ENCODE peak calls at places on chromosomes 12 and 14, in five cellular contexts. A is RCC 7860, B is psoas muscle, I is LoVo, C is NCI-H1436. K is an unnamed sample.

GRCh38 chr14:88252536-88252935 is 70.5 kb downstream of the KCNK10 start:
- DNase-seq in A (no peak), I (no peak), C (no peak), B (no peak), K (no peak)

GRCh38 chr14:74302160-74302628 is 540 bp downstream of the ABCD4 start:
- DNase-seq in B (no peak), I (peak; percentile 61), A (peak; percentile 13), C (peak; percentile 20), K (peak; percentile 70)

GRCh38 chr14:55927059-55927458 is 191.2 kb upstream of the PELI2 start:
- DNase-seq in I (no peak), B (no peak), A (no peak), C (no peak), K (no peak)

GRCh38 chr14:89681086-89682018 is 264.3 kb upstream of the FOXN3 start:
- DNase-seq in C (no peak), I (no peak), A (no peak), B (no peak), K (no peak)

GRCh38 chr14:61535032-61535431 is 160.3 kb upstream of the HIF1A start:
- DNase-seq in I (no peak), C (no peak), B (no peak), A (no peak), K (peak; percentile 47)

GRCh38 chr14:102464846-102465341 is 44.7 kb downstream of the ANKRD9 start:
- DNase-seq in A (no peak), B (no peak), C (no peak), I (no peak), K (no peak)

GRCh38 chr12:94561943-94562411 is 88.4 kb downstream of the TMCC3 start:
- DNase-seq in B (peak; percentile 83), I (no peak), C (no peak), A (no peak), K (no peak)

GRCh38 chr12:62813031-62813829 is 121.7 kb downstream of the PPM1H start:
- DNase-seq in A (peak; percentile 26), C (peak; percentile 4), I (peak; percentile 47), B (peak; percentile 62), K (peak; percentile 29)